ENCODE peak calls at places on chromosomes 2 and 18, in nine cellular contexts. One of them, this sample, is unnamed.

GRCh38 chr2:17326717-17327116 is 191.5 kb downstream of the RAD51AP2 start:
- DNase-seq in T-helper 9 cell: no peak
- DNase-seq in fibroblast of the aortic adventitia: no peak
- DNase-seq in NCI-H748 treated with DMSO at 0.1 percent for 48 hours: no peak
- DNase-seq in pancreas: no peak
- DNase-seq in stimulated activated CD4-positive, alpha-beta T cell treated with anti-CD3 and anti-CD28 coated beads, TNF-alpha, amount 100 ng/mL, for 1 hour: no peak
- DNase-seq in Peyer's patch: no peak
- DNase-seq in GOT3: no peak
- DNase-seq in COR-L47: no peak
- DNase-seq in this sample: peak; percentile 45

GRCh38 chr2:156456616-156457015 is 20.4 kb downstream of the GPD2 start:
- DNase-seq in T-helper 9 cell: no peak
- DNase-seq in fibroblast of the aortic adventitia: no peak
- DNase-seq in NCI-H748 treated with DMSO at 0.1 percent for 48 hours: no peak
- DNase-seq in pancreas: no peak
- DNase-seq in stimulated activated CD4-positive, alpha-beta T cell treated with anti-CD3 and anti-CD28 coated beads, TNF-alpha, amount 100 ng/mL, for 1 hour: no peak
- DNase-seq in Peyer's patch: no peak
- DNase-seq in GOT3: no peak
- DNase-seq in COR-L47: no peak
- DNase-seq in this sample: peak; percentile 90

GRCh38 chr2:239370403-239370802 is 30.4 kb downstream of the HDAC4 start:
- DNase-seq in T-helper 9 cell: no peak
- DNase-seq in fibroblast of the aortic adventitia: no peak
- DNase-seq in NCI-H748 treated with DMSO at 0.1 percent for 48 hours: no peak
- DNase-seq in pancreas: no peak
- DNase-seq in stimulated activated CD4-positive, alpha-beta T cell treated with anti-CD3 and anti-CD28 coated beads, TNF-alpha, amount 100 ng/mL, for 1 hour: no peak
- DNase-seq in Peyer's patch: peak; percentile 43
- DNase-seq in GOT3: no peak
- DNase-seq in COR-L47: no peak
- DNase-seq in this sample: no peak

GRCh38 chr2:70086838-70087702 is at the start of gene PCBP1:
- DNase-seq in T-helper 9 cell: peak; percentile 98
- DNase-seq in fibroblast of the aortic adventitia: peak; percentile 97
- DNase-seq in NCI-H748 treated with DMSO at 0.1 percent for 48 hours: peak; percentile 73
- DNase-seq in pancreas: peak; percentile 95
- DNase-seq in stimulated activated CD4-positive, alpha-beta T cell treated with anti-CD3 and anti-CD28 coated beads, TNF-alpha, amount 100 ng/mL, for 1 hour: peak; percentile 99
- DNase-seq in Peyer's patch: peak; percentile 98
- DNase-seq in GOT3: peak; percentile 81
- DNase-seq in COR-L47: peak; percentile 94
- DNase-seq in this sample: peak; percentile 88

GRCh38 chr18:3037423-3037915 is 24.5 kb upstream of the LPIN2 start:
- DNase-seq in T-helper 9 cell: no peak
- DNase-seq in fibroblast of the aortic adventitia: peak; percentile 47
- DNase-seq in NCI-H748 treated with DMSO at 0.1 percent for 48 hours: peak; percentile 14
- DNase-seq in pancreas: peak; percentile 40
- DNase-seq in stimulated activated CD4-positive, alpha-beta T cell treated with anti-CD3 and anti-CD28 coated beads, TNF-alpha, amount 100 ng/mL, for 1 hour: no peak
- DNase-seq in Peyer's patch: peak; percentile 73
- DNase-seq in GOT3: no peak
- DNase-seq in COR-L47: no peak
- DNase-seq in this sample: peak; percentile 54

GRCh38 chr2:199446996-199447395 is 10.7 kb downstream of the SATB2 start:
- DNase-seq in T-helper 9 cell: no peak
- DNase-seq in fibroblast of the aortic adventitia: no peak
- DNase-seq in NCI-H748 treated with DMSO at 0.1 percent for 48 hours: no peak
- DNase-seq in pancreas: no peak
- DNase-seq in stimulated activated CD4-positive, alpha-beta T cell treated with anti-CD3 and anti-CD28 coated beads, TNF-alpha, amount 100 ng/mL, for 1 hour: no peak
- DNase-seq in Peyer's patch: no peak
- DNase-seq in GOT3: no peak
- DNase-seq in COR-L47: no peak
- DNase-seq in this sample: no peak

GRCh38 chr18:26429535-26429934 is 118.8 kb downstream of the KCTD1 start:
- DNase-seq in T-helper 9 cell: no peak
- DNase-seq in fibroblast of the aortic adventitia: peak; percentile 73
- DNase-seq in NCI-H748 treated with DMSO at 0.1 percent for 48 hours: no peak
- DNase-seq in pancreas: no peak
- DNase-seq in stimulated activated CD4-positive, alpha-beta T cell treated with anti-CD3 and anti-CD28 coated beads, TNF-alpha, amount 100 ng/mL, for 1 hour: no peak
- DNase-seq in Peyer's patch: no peak
- DNase-seq in GOT3: no peak
- DNase-seq in COR-L47: no peak
- DNase-seq in this sample: peak; percentile 80

GRCh38 chr18:56447972-56448371 is 190.4 kb downstream of the TXNL1 start:
- DNase-seq in T-helper 9 cell: no peak
- DNase-seq in fibroblast of the aortic adventitia: peak; percentile 29
- DNase-seq in NCI-H748 treated with DMSO at 0.1 percent for 48 hours: no peak
- DNase-seq in pancreas: no peak
- DNase-seq in stimulated activated CD4-positive, alpha-beta T cell treated with anti-CD3 and anti-CD28 coated beads, TNF-alpha, amount 100 ng/mL, for 1 hour: no peak
- DNase-seq in Peyer's patch: no peak
- DNase-seq in GOT3: no peak
- DNase-seq in COR-L47: no peak
- DNase-seq in this sample: no peak

GRCh38 chr2:54881759-54882158 is 158.3 kb downstream of the EML6 start:
- DNase-seq in T-helper 9 cell: no peak
- DNase-seq in fibroblast of the aortic adventitia: no peak
- DNase-seq in NCI-H748 treated with DMSO at 0.1 percent for 48 hours: no peak
- DNase-seq in pancreas: no peak
- DNase-seq in stimulated activated CD4-positive, alpha-beta T cell treated with anti-CD3 and anti-CD28 coated beads, TNF-alpha, amount 100 ng/mL, for 1 hour: no peak
- DNase-seq in Peyer's patch: no peak
- DNase-seq in GOT3: no peak
- DNase-seq in COR-L47: no peak
- DNase-seq in this sample: no peak

GRCh38 chr2:147082850-147083522 is 761.8 kb upstream of the ACVR2A start:
- DNase-seq in T-helper 9 cell: peak; percentile 32
- DNase-seq in fibroblast of the aortic adventitia: peak; percentile 87
- DNase-seq in NCI-H748 treated with DMSO at 0.1 percent for 48 hours: peak; percentile 12
- DNase-seq in pancreas: peak; percentile 22
- DNase-seq in stimulated activated CD4-positive, alpha-beta T cell treated with anti-CD3 and anti-CD28 coated beads, TNF-alpha, amount 100 ng/mL, for 1 hour: no peak
- DNase-seq in Peyer's patch: peak; percentile 82
- DNase-seq in GOT3: no peak
- DNase-seq in COR-L47: peak; percentile 35
- DNase-seq in this sample: peak; percentile 32

GRCh38 chr2:205712508-205712907 is 30.2 kb downstream of the NRP2 start:
- DNase-seq in T-helper 9 cell: no peak
- DNase-seq in fibroblast of the aortic adventitia: peak; percentile 60
- DNase-seq in NCI-H748 treated with DMSO at 0.1 percent for 48 hours: no peak
- DNase-seq in pancreas: no peak
- DNase-seq in stimulated activated CD4-positive, alpha-beta T cell treated with anti-CD3 and anti-CD28 coated beads, TNF-alpha, amount 100 ng/mL, for 1 hour: no peak
- DNase-seq in Peyer's patch: no peak
- DNase-seq in GOT3: no peak
- DNase-seq in COR-L47: no peak
- DNase-seq in this sample: peak; percentile 89

GRCh38 chr2:17163628-17164027 is 354.6 kb downstream of the RAD51AP2 start:
- DNase-seq in T-helper 9 cell: no peak
- DNase-seq in fibroblast of the aortic adventitia: no peak
- DNase-seq in NCI-H748 treated with DMSO at 0.1 percent for 48 hours: no peak
- DNase-seq in pancreas: no peak
- DNase-seq in stimulated activated CD4-positive, alpha-beta T cell treated with anti-CD3 and anti-CD28 coated beads, TNF-alpha, amount 100 ng/mL, for 1 hour: no peak
- DNase-seq in Peyer's patch: no peak
- DNase-seq in GOT3: no peak
- DNase-seq in COR-L47: no peak
- DNase-seq in this sample: no peak

GRCh38 chr2:223654384-223654915 is 52.3 kb upstream of the SCG2 start:
- DNase-seq in T-helper 9 cell: no peak
- DNase-seq in fibroblast of the aortic adventitia: peak; percentile 91
- DNase-seq in NCI-H748 treated with DMSO at 0.1 percent for 48 hours: no peak
- DNase-seq in pancreas: no peak
- DNase-seq in stimulated activated CD4-positive, alpha-beta T cell treated with anti-CD3 and anti-CD28 coated beads, TNF-alpha, amount 100 ng/mL, for 1 hour: no peak
- DNase-seq in Peyer's patch: no peak
- DNase-seq in GOT3: no peak
- DNase-seq in COR-L47: no peak
- DNase-seq in this sample: peak; percentile 78

GRCh38 chr2:219448099-219448775 is 13.6 kb downstream of the SPEG start:
- DNase-seq in T-helper 9 cell: no peak
- DNase-seq in fibroblast of the aortic adventitia: no peak
- DNase-seq in NCI-H748 treated with DMSO at 0.1 percent for 48 hours: no peak
- DNase-seq in pancreas: no peak
- DNase-seq in stimulated activated CD4-positive, alpha-beta T cell treated with anti-CD3 and anti-CD28 coated beads, TNF-alpha, amount 100 ng/mL, for 1 hour: no peak
- DNase-seq in Peyer's patch: no peak
- DNase-seq in GOT3: no peak
- DNase-seq in COR-L47: no peak
- DNase-seq in this sample: no peak

GRCh38 chr2:102790086-102790453 is 28.2 kb downstream of the TMEM182 start:
- DNase-seq in T-helper 9 cell: no peak
- DNase-seq in fibroblast of the aortic adventitia: no peak
- DNase-seq in NCI-H748 treated with DMSO at 0.1 percent for 48 hours: no peak
- DNase-seq in pancreas: no peak
- DNase-seq in stimulated activated CD4-positive, alpha-beta T cell treated with anti-CD3 and anti-CD28 coated beads, TNF-alpha, amount 100 ng/mL, for 1 hour: no peak
- DNase-seq in Peyer's patch: no peak
- DNase-seq in GOT3: no peak
- DNase-seq in COR-L47: no peak
- DNase-seq in this sample: no peak

GRCh38 chr2:150783896-150784295 is 296.4 kb upstream of the RND3 start:
- DNase-seq in T-helper 9 cell: no peak
- DNase-seq in fibroblast of the aortic adventitia: no peak
- DNase-seq in NCI-H748 treated with DMSO at 0.1 percent for 48 hours: no peak
- DNase-seq in pancreas: no peak
- DNase-seq in stimulated activated CD4-positive, alpha-beta T cell treated with anti-CD3 and anti-CD28 coated beads, TNF-alpha, amount 100 ng/mL, for 1 hour: no peak
- DNase-seq in Peyer's patch: no peak
- DNase-seq in GOT3: no peak
- DNase-seq in COR-L47: no peak
- DNase-seq in this sample: no peak

GRCh38 chr2:72211359-72211758 is 63.7 kb upstream of the CYP26B1 start:
- DNase-seq in T-helper 9 cell: no peak
- DNase-seq in fibroblast of the aortic adventitia: peak; percentile 19
- DNase-seq in NCI-H748 treated with DMSO at 0.1 percent for 48 hours: no peak
- DNase-seq in pancreas: no peak
- DNase-seq in stimulated activated CD4-positive, alpha-beta T cell treated with anti-CD3 and anti-CD28 coated beads, TNF-alpha, amount 100 ng/mL, for 1 hour: no peak
- DNase-seq in Peyer's patch: no peak
- DNase-seq in GOT3: no peak
- DNase-seq in COR-L47: no peak
- DNase-seq in this sample: peak; percentile 71

GRCh38 chr2:3596891-3597290 is 2.0 kb downstream of the COLEC11 start:
- DNase-seq in T-helper 9 cell: no peak
- DNase-seq in fibroblast of the aortic adventitia: no peak
- DNase-seq in NCI-H748 treated with DMSO at 0.1 percent for 48 hours: no peak
- DNase-seq in pancreas: no peak
- DNase-seq in stimulated activated CD4-positive, alpha-beta T cell treated with anti-CD3 and anti-CD28 coated beads, TNF-alpha, amount 100 ng/mL, for 1 hour: no peak
- DNase-seq in Peyer's patch: no peak
- DNase-seq in GOT3: no peak
- DNase-seq in COR-L47: no peak
- DNase-seq in this sample: no peak

GRCh38 chr18:55100817-55101457 is 141.7 kb upstream of the CCDC68 start:
- DNase-seq in T-helper 9 cell: no peak
- DNase-seq in fibroblast of the aortic adventitia: peak; percentile 6
- DNase-seq in NCI-H748 treated with DMSO at 0.1 percent for 48 hours: no peak
- DNase-seq in pancreas: no peak
- DNase-seq in stimulated activated CD4-positive, alpha-beta T cell treated with anti-CD3 and anti-CD28 coated beads, TNF-alpha, amount 100 ng/mL, for 1 hour: no peak
- DNase-seq in Peyer's patch: no peak
- DNase-seq in GOT3: no peak
- DNase-seq in COR-L47: no peak
- DNase-seq in this sample: peak; percentile 78

GRCh38 chr2:226893206-226893605 is 57.4 kb downstream of the RHBDD1 start:
- DNase-seq in T-helper 9 cell: no peak
- DNase-seq in fibroblast of the aortic adventitia: peak; percentile 11
- DNase-seq in NCI-H748 treated with DMSO at 0.1 percent for 48 hours: no peak
- DNase-seq in pancreas: no peak
- DNase-seq in stimulated activated CD4-positive, alpha-beta T cell treated with anti-CD3 and anti-CD28 coated beads, TNF-alpha, amount 100 ng/mL, for 1 hour: no peak
- DNase-seq in Peyer's patch: no peak
- DNase-seq in GOT3: no peak
- DNase-seq in COR-L47: no peak
- DNase-seq in this sample: peak; percentile 14